ENCODE peak calls at places on chromosomes 11 and 22, in ten cellular contexts. J is naive thymus-derived CD4-positive, alpha-beta T cell; C is tibial nerve; I is lower lobe of right lung; B is CD8-positive, alpha-beta memory T cell; Y is tibial artery; M is SJSA1; N is effector memory CD4-positive, alpha-beta T cell; K is Caco-2; L is transverse colon. D is an unnamed sample.

GRCh38 chr11:353315-353857 is 15.9 kb upstream of the B4GALNT4 start:
- DNase-seq in B (no peak), M (no peak), Y (peak; percentile 92), N (no peak), J (no peak), K (no peak), C (peak; percentile 80), I (peak; percentile 73), L (peak; percentile 73), D (no peak)

GRCh38 chr22:43789452-43789851 is 22.7 kb downstream of the EFCAB6 start:
- DNase-seq in B (no peak), K (no peak), Y (peak; percentile 33), L (peak; percentile 29), M (peak; percentile 35), N (no peak), I (no peak), C (no peak), J (no peak), D (no peak)

GRCh38 chr11:124405611-124406010 is 6.8 kb upstream of the OR8B3 start:
- DNase-seq in I (no peak), C (no peak), Y (no peak), B (no peak), L (no peak), J (no peak), K (no peak), M (no peak), N (no peak), D (no peak)

GRCh38 chr11:24289301-24289700 is 207.6 kb upstream of the LUZP2 start:
- DNase-seq in B (no peak), L (no peak), Y (no peak), M (no peak), I (no peak), K (no peak), N (no peak), J (no peak), C (no peak), D (no peak)

GRCh38 chr11:129935723-129936122 is 40.3 kb upstream of the NFRKB start:
- DNase-seq in C (no peak), Y (no peak), B (no peak), M (no peak), K (no peak), N (no peak), L (no peak), I (no peak), J (no peak), D (no peak)

GRCh38 chr11:17699157-17700114 is 19.9 kb upstream of the MYOD1 start:
- DNase-seq in N (no peak), J (no peak), L (no peak), C (no peak), M (no peak), Y (no peak), K (no peak), I (no peak), B (no peak), D (no peak)

GRCh38 chr11:46293616-46294015 is 16.2 kb downstream of the CREB3L1 start:
- DNase-seq in N (no peak), I (no peak), B (no peak), M (peak; percentile 84), C (no peak), K (no peak), L (no peak), Y (no peak), J (no peak), D (no peak)

GRCh38 chr11:66221726-66222236 is 46.7 kb upstream of the RAB1B start:
- DNase-seq in K (peak; percentile 32), N (no peak), Y (peak; percentile 16), M (peak; percentile 53), B (no peak), J (no peak), L (no peak), C (no peak), I (no peak), D (no peak)

GRCh38 chr22:22756109-22756508 is 111.7 kb downstream of the GGTLC2 start:
- DNase-seq in N (no peak), B (no peak), L (no peak), M (no peak), C (no peak), I (no peak), K (no peak), Y (no peak), J (no peak), D (no peak)

DNA sequence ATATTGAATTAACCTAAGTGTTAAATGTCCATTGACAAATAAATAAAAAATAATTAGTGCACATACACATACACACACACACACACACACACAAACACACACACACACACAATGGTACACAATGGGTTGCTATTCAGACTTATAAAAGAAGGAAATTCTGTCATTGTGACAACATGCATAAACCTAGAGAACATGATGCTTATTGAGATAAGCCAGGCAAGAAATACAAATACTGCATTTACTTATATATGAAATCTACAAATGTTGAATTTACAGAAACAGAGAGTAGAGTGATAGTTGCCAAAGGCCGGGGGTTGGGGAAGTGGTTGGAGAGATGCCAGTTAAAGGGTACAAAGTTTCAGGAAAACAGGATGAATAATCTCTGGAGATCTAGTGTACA is 566.0 kb upstream of the LRRC4C start:
- DNase-seq in I (no peak), C (no peak), L (no peak), Y (no peak), J (no peak), B (no peak), M (no peak), N (no peak), K (no peak), D (no peak)
- H3K9me3 ChIP-seq in I (no peaks in the 10 kb centered on the region), C (no peaks in the 10 kb centered on the region), L (no peaks in the 10 kb centered on the region), Y (no peaks in the 10 kb centered on the region), J (peaks cover 5% of the 10 kb centered on the region), B (no peaks in the 10 kb centered on the region), M (no peaks in the 10 kb centered on the region), N (no peaks in the 10 kb centered on the region), K (no peaks in the 10 kb centered on the region), D (no peaks in the 10 kb centered on the region)

DNA sequence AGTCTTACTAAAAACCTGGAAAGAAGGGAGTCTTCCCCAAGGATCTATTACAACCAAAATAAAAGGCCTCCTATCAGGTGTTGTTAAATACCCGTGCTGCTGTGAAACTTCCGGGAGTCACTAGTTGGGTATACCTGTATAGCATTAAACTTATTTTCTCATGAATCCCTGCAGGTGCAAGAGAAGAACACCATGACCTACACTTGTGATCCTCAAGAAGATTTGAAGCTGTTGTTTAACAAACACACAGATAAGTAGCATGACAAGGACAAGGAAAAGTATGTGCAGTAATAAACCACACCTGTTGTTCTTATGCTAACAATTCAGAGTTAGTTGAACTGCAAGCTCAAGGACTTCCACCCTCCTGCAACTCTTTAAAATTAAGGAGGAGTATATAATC is 12.0 kb downstream of the OR4C45 start:
- DNase-seq in M (no peak), N (no peak), L (no peak), J (no peak), I (no peak), Y (no peak), C (no peak), B (no peak), K (no peak), D (no peak)
- H3K9me3 ChIP-seq in M (no peaks in the 10 kb centered on the region), N (no peaks in the 10 kb centered on the region), L (no peaks in the 10 kb centered on the region), J (no peaks in the 10 kb centered on the region), I (no peaks in the 10 kb centered on the region), Y (no peaks in the 10 kb centered on the region), C (peaks cover 15% of the 10 kb centered on the region), B (no peaks in the 10 kb centered on the region), K (peaks cover 6% of the 10 kb centered on the region), D (no peaks in the 10 kb centered on the region)

GRCh38 chr22:47332246-47332980 is 570.0 kb downstream of the TBC1D22A start:
- DNase-seq in K (no peak), I (no peak), J (no peak), B (no peak), N (no peak), Y (no peak), M (no peak), C (no peak), L (no peak), D (no peak)

GRCh38 chr22:47331750-47332149 is 569.3 kb downstream of the TBC1D22A start:
- DNase-seq in K (no peak), I (no peak), Y (no peak), B (no peak), N (no peak), L (no peak), J (no peak), C (no peak), M (no peak), D (no peak)

GRCh38 chr22:47334596-47334995 is 572.1 kb downstream of the TBC1D22A start:
- DNase-seq in K (no peak), N (no peak), J (no peak), C (no peak), B (no peak), I (no peak), L (no peak), M (no peak), Y (no peak), D (no peak)

GRCh38 chr22:47335460-47335859 is 573.0 kb downstream of the TBC1D22A start:
- DNase-seq in N (no peak), Y (no peak), K (no peak), I (no peak), C (no peak), L (no peak), M (no peak), B (no peak), J (no peak), D (no peak)

GRCh38 chr22:47333625-47334024 is 571.2 kb downstream of the TBC1D22A start:
- DNase-seq in I (no peak), C (no peak), K (no peak), B (no peak), L (no peak), M (peak; percentile 31), N (no peak), J (no peak), Y (no peak), D (no peak)
- H3K9me3 ChIP-seq in I (peaks cover 14% of the 10 kb centered on the region), C (peaks cover 21% of the 10 kb centered on the region), K (no peaks in the 10 kb centered on the region), B (no peaks in the 10 kb centered on the region), L (no peaks in the 10 kb centered on the region), M (peaks cover 3% of the 10 kb centered on the region), N (no peaks in the 10 kb centered on the region), J (no peaks in the 10 kb centered on the region), Y (peaks cover 6% of the 10 kb centered on the region), D (no peaks in the 10 kb centered on the region)

DNA sequence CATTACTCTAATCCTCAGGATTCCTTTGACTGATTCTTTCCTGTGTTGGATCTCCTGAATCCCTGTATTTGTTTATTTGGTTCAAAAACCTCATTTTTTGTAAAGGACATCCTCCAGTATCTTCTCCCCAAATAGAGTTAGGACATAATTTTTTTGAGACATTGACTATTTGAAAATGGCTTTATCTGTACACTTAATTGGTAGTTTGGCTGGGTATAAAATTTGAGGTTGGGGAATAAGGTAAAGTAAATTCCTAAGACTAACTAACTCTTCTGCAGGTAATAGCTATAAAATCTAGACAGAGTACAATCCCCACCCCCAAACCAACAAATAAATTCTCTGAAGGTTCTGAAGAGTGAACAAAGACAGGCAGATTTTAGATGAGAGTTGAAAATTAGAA is 114.4 kb downstream of the CTTN start:
- DNase-seq in C (no peak), I (no peak), J (no peak), M (no peak), Y (no peak), L (no peak), N (no peak), K (no peak), B (no peak), D (no peak)
- H3K9me3 ChIP-seq in C (peaks cover 43% of the 10 kb centered on the region), I (peaks cover 14% of the 10 kb centered on the region), J (peaks cover 16% of the 10 kb centered on the region), M (peaks cover 49% of the 10 kb centered on the region), Y (peaks cover 17% of the 10 kb centered on the region), L (peaks cover 20% of the 10 kb centered on the region), N (peaks cover 5% of the 10 kb centered on the region), K (peaks cover 26% of the 10 kb centered on the region), B (no peaks in the 10 kb centered on the region), D (peaks cover 8% of the 10 kb centered on the region)

D was measured in T-helper 17 cell.